ENCODE peak calls at places on chromosomes 4 and X, in four cellular contexts. X, N, K and J are unnamed samples.

GRCh38 chr4:189845145-189845846 is 95.4 kb upstream of the FRG1 start:
- DNase-seq in X (no peak), N (no peak), K (no peak), J (no peak)

GRCh38 chr4:110898290-110898689 is 275.4 kb upstream of the PITX2 start:
- DNase-seq in X (no peak), N (no peak), K (no peak), J (no peak)

GRCh38 chrX:47223476-47224250 is 5.2 kb downstream of the CDK16 start:
- DNase-seq in X (no peak), N (no peak), K (peak; percentile 13), J (no peak)

GRCh38 chr4:52037730-52038108 is 380 bp downstream of the SGCB start:
- DNase-seq in X (peak; percentile 65), N (no peak), K (peak; percentile 68), J (no peak)

GRCh38 chr4:145565328-145565727 is 53.9 kb upstream of the MMAA start:
- DNase-seq in X (no peak), N (no peak), K (no peak), J (no peak)

GRCh38 chrX:70635669-70636068 is 191.0 kb downstream of the DLG3 start:
- DNase-seq in X (no peak), N (no peak), K (no peak), J (no peak)

GRCh38 chr4:119597377-119597776 is 31.2 kb downstream of the PDE5A start:
- DNase-seq in X (no peak), N (no peak), K (no peak), J (no peak)

GRCh38 chrX:38282044-38282443 is 45.3 kb downstream of the RPGR start:
- DNase-seq in X (no peak), N (no peak), K (no peak), J (no peak)

GRCh38 chrX:49884290-49884862 is 5.1 kb downstream of the USP27X start:
- DNase-seq in X (peak; percentile 69), N (peak; percentile 39), K (peak; percentile 64), J (no peak)

GRCh38 chr4:108043536-108043935 is 53.8 kb downstream of the HADH start:
- DNase-seq in X (no peak), N (no peak), K (no peak), J (no peak)

GRCh38 chr4:80173841-80174240 is 23.5 kb upstream of the PRDM8 start:
- DNase-seq in X (no peak), N (no peak), K (no peak), J (no peak)

GRCh38 chr4:159446266-159446976 is 343.5 kb downstream of the RAPGEF2 start:
- DNase-seq in X (no peak), N (peak; percentile 31), K (peak; percentile 63), J (no peak)

GRCh38 chr4:68021185-68021584 is 57.9 kb upstream of the TMPRSS11A start:
- DNase-seq in X (no peak), N (no peak), K (no peak), J (peak; percentile 45)

GRCh38 chrX:71365876-71366673 is at the start of gene TAF1:
- DNase-seq in X (peak; percentile 96), N (peak; percentile 93), K (peak; percentile 97), J (peak; percentile 98)

GRCh38 chrX:20116575-20117240 is at the start of gene MAP7D2:
- DNase-seq in X (no peak), N (no peak), K (no peak), J (no peak)

GRCh38 chr4:133150643-133151300 is 1.7 kb downstream of the PCDH10 start:
- DNase-seq in X (peak; percentile 52), N (no peak), K (peak; percentile 68), J (no peak)

GRCh38 chr4:181688416-181688815 is 554.8 kb upstream of the TENM3 start:
- DNase-seq in X (no peak), N (no peak), K (no peak), J (no peak)

GRCh38 chr4:10053635-10054453 is 32.5 kb upstream of the SLC2A9 start:
- DNase-seq in X (no peak), N (no peak), K (no peak), J (peak; percentile 55)

GRCh38 chrX:23907496-23908218 is at the start of the genes APOO and CXorf58:
- DNase-seq in X (peak; percentile 96), N (peak; percentile 90), K (peak; percentile 95), J (peak; percentile 95)

GRCh38 chr4:151117371-151117962 is 18.0 kb downstream of the RPS3A start:
- DNase-seq in X (no peak), N (peak; percentile 60), K (no peak), J (no peak)

GRCh38 chrX:30027636-30028035 is 187.7 kb upstream of the MAGEB2 start:
- DNase-seq in X (no peak), N (no peak), K (no peak), J (no peak)

GRCh38 chr4:147825451-147826287 is 93.8 kb downstream of the ARHGAP10 start:
- DNase-seq in X (peak; percentile 62), N (no peak), K (no peak), J (no peak)

GRCh38 chr4:156615066-156615514 is 356.5 kb downstream of the PDGFC start:
- DNase-seq in X (no peak), N (no peak), K (no peak), J (no peak)

GRCh38 chr4:46676364-46676763 is 232.7 kb downstream of the COX7B2 start:
- DNase-seq in X (no peak), N (no peak), K (no peak), J (no peak)

GRCh38 chr4:38128478-38129451 is 168.6 kb downstream of the PTTG2 start:
- DNase-seq in X (no peak), N (no peak), K (no peak), J (no peak)

GRCh38 chr4:118751634-118752293 is 66.6 kb downstream of the METTL14 start:
- DNase-seq in X (no peak), N (no peak), K (no peak), J (no peak)

GRCh38 chr4:122992111-122992510 is 69.7 kb upstream of the NUDT6 start:
- DNase-seq in X (no peak), N (no peak), K (no peak), J (no peak)

GRCh38 chr4:71635094-71635493 is 148.8 kb downstream of the GC start:
- DNase-seq in X (no peak), N (no peak), K (no peak), J (no peak)

GRCh38 chr4:112633477-112634235 is 3.1 kb downstream of the ZGRF1 start:
- DNase-seq in X (no peak), N (no peak), K (no peak), J (no peak)

GRCh38 chr4:3136454-3136853 is 62.0 kb downstream of the HTT start:
- DNase-seq in X (no peak), N (no peak), K (no peak), J (no peak)

GRCh38 chr4:3135155-3136011 is 60.9 kb downstream of the HTT start:
- DNase-seq in X (no peak), N (no peak), K (no peak), J (no peak)

GRCh38 chr4:3134201-3134600 is 59.7 kb downstream of the HTT start:
- DNase-seq in X (no peak), N (no peak), K (no peak), J (no peak)

DNA sequence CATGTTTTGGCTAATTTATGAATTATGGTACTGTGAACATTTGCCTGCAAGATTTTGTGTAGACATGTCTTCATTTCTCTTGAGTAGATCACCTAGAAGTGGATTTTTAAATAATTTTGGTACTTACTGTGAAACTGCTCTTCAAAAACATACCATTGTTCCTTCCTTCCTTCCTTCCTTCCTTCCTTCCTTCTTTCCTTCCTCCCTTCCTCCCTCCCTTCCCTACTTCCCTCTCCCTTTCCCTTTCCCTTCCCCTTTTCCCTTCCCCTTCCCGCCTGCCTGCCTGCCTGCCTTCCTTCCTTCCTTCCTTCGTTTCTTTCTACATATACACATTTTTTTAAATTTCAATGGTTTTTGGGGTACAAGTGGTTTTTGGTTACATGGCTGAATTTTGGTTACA is 63.4 kb downstream of the HTT start:
- DNase-seq in X (no peak), N (no peak), K (no peak), J (no peak)
- H3K36me3 ChIP-seq in X (peaks cover 99% of the 10 kb centered on the region), N (peaks cover 50% of the 10 kb centered on the region), K (peaks cover 67% of the 10 kb centered on the region), J (peaks cover 56% of the 10 kb centered on the region)

DNA sequence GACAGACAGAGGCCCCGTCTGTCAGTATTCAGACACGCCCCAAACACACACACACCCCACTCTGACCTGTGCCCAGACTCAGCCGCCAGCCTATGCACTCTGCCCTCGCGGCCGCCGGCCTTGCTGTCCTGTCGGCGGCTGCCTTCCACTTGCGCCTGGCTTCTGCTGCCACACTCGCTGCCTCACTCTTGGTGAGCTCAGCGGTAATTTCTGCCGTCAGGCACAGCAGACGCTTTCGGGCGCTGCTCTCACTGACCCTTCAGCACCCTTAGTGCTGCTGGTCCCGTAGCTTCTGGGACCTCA is 10.3 kb downstream of the PIGG start:
- DNase-seq in X (no peak), N (no peak), K (no peak), J (no peak)
- H3K36me3 ChIP-seq in X (peaks cover 81% of the 10 kb centered on the region), N (peaks cover 71% of the 10 kb centered on the region), K (peaks cover 88% of the 10 kb centered on the region), J (peaks cover 65% of the 10 kb centered on the region)

DNA sequence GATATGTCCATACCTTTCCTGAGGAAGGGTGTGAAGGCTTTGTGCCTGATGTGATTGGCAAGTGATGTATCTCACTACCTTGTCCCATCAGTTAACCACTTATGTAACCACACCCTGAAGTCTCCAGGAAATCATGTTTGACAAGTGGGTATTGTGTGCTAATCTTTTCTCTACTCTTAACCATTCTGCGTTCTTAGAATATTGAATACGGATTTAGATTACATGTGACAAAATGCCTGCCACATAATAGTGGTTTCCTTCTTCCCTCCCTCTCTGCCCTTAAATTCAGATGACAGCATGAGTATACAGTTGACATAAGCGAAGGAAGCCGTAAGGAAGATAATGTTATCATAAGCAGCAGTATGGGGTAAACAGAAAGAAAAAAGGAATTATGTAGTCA is 108.4 kb downstream of the KLHL8 start:
- DNase-seq in X (no peak), N (no peak), K (no peak), J (no peak)
- H3K36me3 ChIP-seq in X (peaks cover 55% of the 10 kb centered on the region), N (peaks cover 89% of the 10 kb centered on the region), K (peaks cover 40% of the 10 kb centered on the region), J (peaks cover 60% of the 10 kb centered on the region)

GRCh38 chrX:53594354-53594753 is 92.2 kb downstream of the HUWE1 start:
- DNase-seq in X (no peak), N (no peak), K (no peak), J (no peak)
- H3K36me3 ChIP-seq in X (peaks cover 91% of the 10 kb centered on the region), N (peaks cover 88% of the 10 kb centered on the region), K (peaks cover 59% of the 10 kb centered on the region), J (peaks cover 79% of the 10 kb centered on the region)

GRCh38 chr4:81621490-81621889 is 149.8 kb upstream of the RASGEF1B start:
- DNase-seq in X (no peak), N (no peak), K (no peak), J (no peak)

GRCh38 chr4:81623434-81623833 is 151.7 kb upstream of the RASGEF1B start:
- DNase-seq in X (no peak), N (no peak), K (no peak), J (no peak)

GRCh38 chr4:81622474-81623198 is 150.9 kb upstream of the RASGEF1B start:
- DNase-seq in X (no peak), N (no peak), K (no peak), J (no peak)

GRCh38 chr4:81620442-81620841 is 148.7 kb upstream of the RASGEF1B start:
- DNase-seq in X (no peak), N (no peak), K (no peak), J (no peak)

DNA sequence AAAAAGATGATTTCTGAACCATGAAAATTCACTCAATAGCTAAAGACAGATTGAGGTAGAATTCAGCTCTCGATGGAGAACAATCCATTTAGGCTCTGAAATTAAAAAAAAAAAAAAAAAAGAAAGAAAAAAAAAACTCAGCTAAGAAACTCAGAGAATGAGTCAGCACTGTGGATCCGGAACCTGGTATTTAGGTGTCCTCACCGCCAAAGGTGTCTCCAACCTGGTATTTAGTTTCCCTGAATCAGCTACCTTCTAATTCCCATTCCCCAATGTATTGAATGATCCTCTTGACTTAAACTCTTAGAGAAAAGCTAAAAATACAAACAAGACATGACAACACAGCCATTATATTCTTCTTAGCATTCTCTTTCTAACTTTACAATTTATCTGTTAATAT is 150.3 kb upstream of the RASGEF1B start:
- DNase-seq in X (no peak), N (no peak), K (no peak), J (no peak)
- H3K36me3 ChIP-seq in X (no peaks in the 10 kb centered on the region), N (no peaks in the 10 kb centered on the region), K (no peaks in the 10 kb centered on the region), J (no peaks in the 10 kb centered on the region)